ENCODE peak calls at places on chromosome 2, in ten cellular contexts. One of them, this sample, is unnamed.

GRCh38 chr2:188478724-188479123 is 187.1 kb downstream of the GULP1 start:
- DNase-seq in OCI-LY7: no peak
- DNase-seq in CD4-positive, CD25-positive, alpha-beta regulatory T cell: no peak
- DNase-seq in AG09309: no peak
- DNase-seq in T-helper 1 cell: no peak
- DNase-seq in activated CD4-positive, alpha-beta T cell treated with anti-CD3 and anti-CD28 coated beads, Interleukin-2, amount 50 U/mL, for 1 hour: no peak
- DNase-seq in GM04504: no peak
- DNase-seq in adipocyte: no peak
- DNase-seq in EL: no peak
- DNase-seq in NCI-H2171 treated with DMSO at 0.1 percent for 48 hours: no peak
- DNase-seq in this sample: no peak

GRCh38 chr2:239268082-239268481 is 132.7 kb downstream of the HDAC4 start:
- DNase-seq in activated CD4-positive, alpha-beta T cell treated with anti-CD3 and anti-CD28 coated beads, Interleukin-2, amount 50 U/mL, for 1 hour: no peak
- DNase-seq in EL: no peak
- DNase-seq in AG09309: no peak
- DNase-seq in T-helper 1 cell: no peak
- DNase-seq in adipocyte: no peak
- DNase-seq in OCI-LY7: no peak
- DNase-seq in GM04504: no peak
- DNase-seq in CD4-positive, CD25-positive, alpha-beta regulatory T cell: no peak
- DNase-seq in NCI-H2171 treated with DMSO at 0.1 percent for 48 hours: no peak
- DNase-seq in this sample: no peak

GRCh38 chr2:28047698-28048097 is 157.2 kb downstream of the BABAM2 start:
- DNase-seq in GM04504: no peak
- DNase-seq in OCI-LY7: no peak
- DNase-seq in CD4-positive, CD25-positive, alpha-beta regulatory T cell: no peak
- DNase-seq in EL: peak
- DNase-seq in activated CD4-positive, alpha-beta T cell treated with anti-CD3 and anti-CD28 coated beads, Interleukin-2, amount 50 U/mL, for 1 hour: no peak
- DNase-seq in NCI-H2171 treated with DMSO at 0.1 percent for 48 hours: no peak
- DNase-seq in adipocyte: peak
- DNase-seq in AG09309: peak
- DNase-seq in T-helper 1 cell: no peak
- DNase-seq in this sample: no peak

GRCh38 chr2:237326250-237327171 is 87.5 kb downstream of the COL6A3 start:
- DNase-seq in T-helper 1 cell: no peak
- DNase-seq in activated CD4-positive, alpha-beta T cell treated with anti-CD3 and anti-CD28 coated beads, Interleukin-2, amount 50 U/mL, for 1 hour: no peak
- DNase-seq in adipocyte: no peak
- DNase-seq in EL: no peak
- DNase-seq in GM04504: no peak
- DNase-seq in NCI-H2171 treated with DMSO at 0.1 percent for 48 hours: no peak
- DNase-seq in AG09309: no peak
- DNase-seq in OCI-LY7: no peak
- DNase-seq in CD4-positive, CD25-positive, alpha-beta regulatory T cell: no peak
- DNase-seq in this sample: no peak

GRCh38 chr2:22879009-22879863 is 505.7 kb upstream of the KLHL29 start:
- DNase-seq in GM04504: no peak
- DNase-seq in activated CD4-positive, alpha-beta T cell treated with anti-CD3 and anti-CD28 coated beads, Interleukin-2, amount 50 U/mL, for 1 hour: no peak
- DNase-seq in EL: no peak
- DNase-seq in OCI-LY7: no peak
- DNase-seq in CD4-positive, CD25-positive, alpha-beta regulatory T cell: no peak
- DNase-seq in adipocyte: no peak
- DNase-seq in AG09309: no peak
- DNase-seq in NCI-H2171 treated with DMSO at 0.1 percent for 48 hours: no peak
- DNase-seq in T-helper 1 cell: no peak
- DNase-seq in this sample: no peak

GRCh38 chr2:160399880-160400279 is 93.7 kb downstream of the RBMS1 start:
- DNase-seq in adipocyte: no peak
- DNase-seq in activated CD4-positive, alpha-beta T cell treated with anti-CD3 and anti-CD28 coated beads, Interleukin-2, amount 50 U/mL, for 1 hour: no peak
- DNase-seq in CD4-positive, CD25-positive, alpha-beta regulatory T cell: no peak
- DNase-seq in OCI-LY7: no peak
- DNase-seq in GM04504: no peak
- DNase-seq in T-helper 1 cell: no peak
- DNase-seq in EL: no peak
- DNase-seq in AG09309: no peak
- DNase-seq in NCI-H2171 treated with DMSO at 0.1 percent for 48 hours: peak
- DNase-seq in this sample: no peak

GRCh38 chr2:36701391-36701795 is 4.9 kb downstream of the VIT start:
- DNase-seq in CD4-positive, CD25-positive, alpha-beta regulatory T cell: no peak
- DNase-seq in AG09309: no peak
- DNase-seq in T-helper 1 cell: no peak
- DNase-seq in EL: peak
- DNase-seq in adipocyte: peak
- DNase-seq in OCI-LY7: no peak
- DNase-seq in activated CD4-positive, alpha-beta T cell treated with anti-CD3 and anti-CD28 coated beads, Interleukin-2, amount 50 U/mL, for 1 hour: no peak
- DNase-seq in GM04504: no peak
- DNase-seq in NCI-H2171 treated with DMSO at 0.1 percent for 48 hours: no peak
- DNase-seq in this sample: no peak

GRCh38 chr2:191811807-191812602 is 34.9 kb downstream of the CAVIN2 start:
- DNase-seq in CD4-positive, CD25-positive, alpha-beta regulatory T cell: peak
- DNase-seq in adipocyte: peak
- DNase-seq in EL: peak
- DNase-seq in NCI-H2171 treated with DMSO at 0.1 percent for 48 hours: peak
- DNase-seq in OCI-LY7: peak
- DNase-seq in GM04504: peak
- DNase-seq in AG09309: peak
- DNase-seq in T-helper 1 cell: no peak
- DNase-seq in activated CD4-positive, alpha-beta T cell treated with anti-CD3 and anti-CD28 coated beads, Interleukin-2, amount 50 U/mL, for 1 hour: peak
- DNase-seq in this sample: no peak

GRCh38 chr2:65265090-65266045 is 37.7 kb downstream of the ACTR2 start:
- DNase-seq in activated CD4-positive, alpha-beta T cell treated with anti-CD3 and anti-CD28 coated beads, Interleukin-2, amount 50 U/mL, for 1 hour: no peak
- DNase-seq in NCI-H2171 treated with DMSO at 0.1 percent for 48 hours: peak
- DNase-seq in OCI-LY7: peak
- DNase-seq in AG09309: peak
- DNase-seq in T-helper 1 cell: no peak
- DNase-seq in GM04504: peak
- DNase-seq in CD4-positive, CD25-positive, alpha-beta regulatory T cell: peak
- DNase-seq in EL: peak
- DNase-seq in adipocyte: peak
- DNase-seq in this sample: no peak